ENCODE peak calls at places on chromosomes 3 and 15, in five cellular contexts. One of them, this sample, is unnamed.

GRCh38 chr3:18233987-18234716 is 191.0 kb downstream of the SATB1 start:
- DNase-seq in AG04450: no peak
- DNase-seq in heart left ventricle: no peak
- DNase-seq in endothelial cell: no peak
- DNase-seq in GM13976: no peak
- DNase-seq in this sample: no peak

GRCh38 chr15:74378853-74379252 is 11.4 kb upstream of the CYP11A1 start:
- DNase-seq in AG04450: no peak
- DNase-seq in heart left ventricle: no peak
- DNase-seq in endothelial cell: no peak
- DNase-seq in GM13976: no peak
- DNase-seq in this sample: no peak

GRCh38 chr3:14372587-14372986 is 29.8 kb upstream of the SLC6A6 start:
- DNase-seq in AG04450: no peak
- DNase-seq in heart left ventricle: no peak
- DNase-seq in endothelial cell: no peak
- DNase-seq in GM13976: no peak
- DNase-seq in this sample: no peak

GRCh38 chr3:109702252-109702651 is 364.9 kb upstream of the DPPA4 start:
- DNase-seq in AG04450: no peak
- DNase-seq in heart left ventricle: no peak
- DNase-seq in endothelial cell: no peak
- DNase-seq in GM13976: no peak
- DNase-seq in this sample: peak; percentile 6

GRCh38 chr15:78322243-78322642 is 17.9 kb upstream of the CRABP1 start:
- DNase-seq in AG04450: no peak
- DNase-seq in heart left ventricle: peak; percentile 34
- DNase-seq in endothelial cell: peak; percentile 31
- DNase-seq in GM13976: no peak
- DNase-seq in this sample: no peak

GRCh38 chr3:154540950-154541604 is 111.1 kb upstream of the GPR149 start:
- DNase-seq in AG04450: no peak
- DNase-seq in heart left ventricle: no peak
- DNase-seq in endothelial cell: no peak
- DNase-seq in GM13976: no peak
- DNase-seq in this sample: no peak

GRCh38 chr3:175176556-175176955 is 317.4 kb downstream of the NAALADL2 start:
- DNase-seq in AG04450: no peak
- DNase-seq in heart left ventricle: no peak
- DNase-seq in endothelial cell: no peak
- DNase-seq in GM13976: no peak
- DNase-seq in this sample: no peak

GRCh38 chr15:55991841-55992768 is 1.3 kb downstream of the NEDD4 start:
- DNase-seq in AG04450: no peak
- DNase-seq in heart left ventricle: no peak
- DNase-seq in endothelial cell: no peak
- DNase-seq in GM13976: no peak
- DNase-seq in this sample: peak; percentile 25

GRCh38 chr3:142796823-142797222 is 73.0 kb downstream of the TRPC1 start:
- DNase-seq in AG04450: no peak
- DNase-seq in heart left ventricle: no peak
- DNase-seq in endothelial cell: no peak
- DNase-seq in GM13976: no peak
- DNase-seq in this sample: no peak

GRCh38 chr3:171157286-171157685 is 130.8 kb upstream of the SLC2A2 start:
- DNase-seq in AG04450: no peak
- DNase-seq in heart left ventricle: peak; percentile 28
- DNase-seq in endothelial cell: no peak
- DNase-seq in GM13976: no peak
- DNase-seq in this sample: no peak

GRCh38 chr3:169886671-169887070 is 16.9 kb upstream of the LRRC31 start:
- DNase-seq in AG04450: peak; percentile 1
- DNase-seq in heart left ventricle: peak; percentile 83
- DNase-seq in endothelial cell: no peak
- DNase-seq in GM13976: no peak
- DNase-seq in this sample: no peak

GRCh38 chr3:179842061-179842460 is 189.2 kb downstream of the USP13 start:
- DNase-seq in AG04450: no peak
- DNase-seq in heart left ventricle: no peak
- DNase-seq in endothelial cell: no peak
- DNase-seq in GM13976: no peak
- DNase-seq in this sample: no peak

GRCh38 chr3:179840985-179841384 is 188.1 kb downstream of the USP13 start:
- DNase-seq in AG04450: peak; percentile 41
- DNase-seq in heart left ventricle: peak; percentile 19
- DNase-seq in endothelial cell: no peak
- DNase-seq in GM13976: no peak
- DNase-seq in this sample: no peak

GRCh38 chr3:179832333-179832854 is 179.6 kb downstream of the USP13 start:
- DNase-seq in AG04450: no peak
- DNase-seq in heart left ventricle: no peak
- DNase-seq in endothelial cell: no peak
- DNase-seq in GM13976: no peak
- DNase-seq in this sample: no peak

GRCh38 chr3:179833294-179833693 is 180.5 kb downstream of the USP13 start:
- DNase-seq in AG04450: no peak
- DNase-seq in heart left ventricle: no peak
- DNase-seq in endothelial cell: no peak
- DNase-seq in GM13976: no peak
- DNase-seq in this sample: no peak

GRCh38 chr3:179837374-179837773 is 184.5 kb downstream of the USP13 start:
- DNase-seq in AG04450: no peak
- DNase-seq in heart left ventricle: no peak
- DNase-seq in endothelial cell: no peak
- DNase-seq in GM13976: no peak
- DNase-seq in this sample: no peak
- TF ChIP-seq CTCF in AG04450: peak; percentile 13
- TF ChIP-seq CTCF in heart left ventricle: no peak
- TF ChIP-seq CTCF in endothelial cell: no peak
- TF ChIP-seq CTCF in GM13976: no peak
- TF ChIP-seq CTCF in this sample: no peak

DNA sequence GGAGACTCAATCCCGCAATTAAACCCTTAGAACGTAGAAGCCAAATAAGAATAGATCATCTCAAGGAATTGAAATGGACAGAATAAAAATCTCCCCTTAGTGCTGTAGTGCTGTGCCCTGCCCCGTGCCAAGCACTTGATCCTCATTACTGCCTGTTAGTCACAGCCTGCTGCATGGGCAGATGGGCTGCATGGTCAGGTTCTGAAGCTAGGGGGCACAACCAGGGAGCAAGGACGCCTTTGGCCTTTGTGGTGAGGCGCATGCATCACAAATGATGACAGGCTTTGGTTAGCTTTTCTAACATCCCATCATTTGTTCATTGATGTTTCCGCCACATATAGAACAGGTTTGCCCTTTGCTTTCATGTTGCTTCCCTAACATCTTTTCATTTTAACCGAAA is 336.3 kb upstream of the ADAMTS9 start:
- DNase-seq in AG04450: no peak
- DNase-seq in heart left ventricle: no peak
- DNase-seq in endothelial cell: no peak
- DNase-seq in GM13976: no peak
- DNase-seq in this sample: no peak
- TF ChIP-seq CTCF in AG04450: no peak
- TF ChIP-seq CTCF in heart left ventricle: no peak
- TF ChIP-seq CTCF in endothelial cell: no peak
- TF ChIP-seq CTCF in GM13976: no peak
- TF ChIP-seq CTCF in this sample: no peak

DNA sequence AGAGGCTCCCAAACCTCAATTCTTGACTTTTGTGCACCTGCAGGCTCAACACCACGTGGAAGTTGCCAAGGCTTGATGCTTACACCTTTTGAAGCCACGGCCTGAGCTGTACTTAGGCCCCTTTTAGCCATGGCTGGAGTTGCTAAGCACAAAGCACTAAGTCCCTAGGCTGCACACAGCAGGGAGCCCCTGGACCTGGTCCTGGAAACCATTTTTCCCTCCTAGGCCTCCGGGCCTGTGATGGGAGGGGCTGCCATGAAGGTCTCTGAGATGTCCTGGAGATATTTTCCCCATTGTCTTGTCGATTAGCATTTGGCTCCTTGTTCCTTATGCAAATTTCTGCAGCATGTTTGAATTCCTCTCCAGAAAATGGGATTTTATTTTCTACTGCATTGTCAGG is 247.1 kb upstream of the ARPP21 start:
- DNase-seq in AG04450: no peak
- DNase-seq in heart left ventricle: no peak
- DNase-seq in endothelial cell: no peak
- DNase-seq in GM13976: no peak
- DNase-seq in this sample: no peak
- TF ChIP-seq CTCF in AG04450: no peak
- TF ChIP-seq CTCF in heart left ventricle: no peak
- TF ChIP-seq CTCF in endothelial cell: no peak
- TF ChIP-seq CTCF in GM13976: no peak
- TF ChIP-seq CTCF in this sample: no peak

GRCh38 chr3:94716326-94717018 is 653.6 kb downstream of the NSUN3 start:
- DNase-seq in AG04450: no peak
- DNase-seq in heart left ventricle: no peak
- DNase-seq in endothelial cell: no peak
- DNase-seq in GM13976: no peak
- DNase-seq in this sample: no peak
- TF ChIP-seq CTCF in AG04450: no peak
- TF ChIP-seq CTCF in heart left ventricle: no peak
- TF ChIP-seq CTCF in endothelial cell: no peak
- TF ChIP-seq CTCF in GM13976: no peak
- TF ChIP-seq CTCF in this sample: no peak

This sample was measured in GM20000.